ENCODE peak calls at places on chromosomes 6 and 20, in ten cellular contexts. I is mesendoderm, G is esophagus squamous epithelium, X is IMR-90, K is heart right ventricle, S is hepatocyte, W is lower lobe of right lung, V is cardiac muscle cell, M is H9, Z is spleen. R is an unnamed sample.

GRCh38 chr20:1876975-1877603 is 18.1 kb upstream of the SIRPA start:
- DNase-seq in I (no peak), G (no peak), X (peak; percentile 35), K (no peak), S (peak; percentile 73), W (no peak), V (no peak), M (no peak), Z (no peak), R (no peak)

GRCh38 chr6:135182120-135182992 is 1.2 kb downstream of the MYB start:
- DNase-seq in I (peak; percentile 24), G (no peak), X (no peak), K (no peak), S (peak; percentile 28), W (peak; percentile 64), V (peak; percentile 18), M (peak; percentile 42), Z (peak; percentile 88), R (no peak)

GRCh38 chr20:19812056-19812455 is 54.0 kb downstream of the RIN2 start:
- DNase-seq in I (no peak), G (no peak), X (peak; percentile 62), K (no peak), S (no peak), W (no peak), V (no peak), M (no peak), Z (no peak), R (no peak)

GRCh38 chr6:117919775-117920492 is 12.9 kb downstream of the SLC35F1 start:
- DNase-seq in I (peak; percentile 69), G (no peak), X (no peak), K (no peak), S (peak; percentile 42), W (peak; percentile 50), V (no peak), M (peak; percentile 76), Z (peak; percentile 75), R (peak; percentile 58)

GRCh38 chr6:25537349-25538018 is 114.5 kb upstream of the SCGN start:
- DNase-seq in I (no peak), G (no peak), X (no peak), K (no peak), S (no peak), W (no peak), V (peak; percentile 76), M (no peak), Z (no peak), R (no peak)

GRCh38 chr20:51900443-51900842 is 98.1 kb upstream of the SALL4 start:
- DNase-seq in I (no peak), G (no peak), X (no peak), K (no peak), S (no peak), W (no peak), V (no peak), M (no peak), Z (no peak), R (no peak)

GRCh38 chr6:136148523-136148922 is 101.6 kb downstream of the MTFR2 start:
- DNase-seq in I (no peak), G (no peak), X (no peak), K (no peak), S (no peak), W (no peak), V (no peak), M (no peak), Z (no peak), R (no peak)

GRCh38 chr20:63972312-63973159 is 2.8 kb upstream of the ZNF512B start:
- DNase-seq in I (no peak), G (no peak), X (no peak), K (peak; percentile 55), S (no peak), W (no peak), V (no peak), M (peak; percentile 27), Z (no peak), R (no peak)

GRCh38 chr6:36979343-36979742 is 6.7 kb downstream of the MTCH1 start:
- DNase-seq in I (no peak), G (no peak), X (peak; percentile 41), K (no peak), S (peak; percentile 68), W (no peak), V (peak; percentile 63), M (no peak), Z (no peak), R (no peak)

GRCh38 chr20:10910535-10911239 is 236.9 kb upstream of the JAG1 start:
- DNase-seq in I (no peak), G (no peak), X (no peak), K (peak; percentile 57), S (no peak), W (no peak), V (peak; percentile 64), M (no peak), Z (no peak), R (no peak)

GRCh38 chr6:111484655-111484974 is 1.6 kb upstream of the REV3L start:
- DNase-seq in I (no peak), G (no peak), X (peak; percentile 11), K (no peak), S (no peak), W (no peak), V (no peak), M (no peak), Z (no peak), R (no peak)

GRCh38 chr6:140434761-140435160 is 1060.3 kb upstream of the CITED2 start:
- DNase-seq in I (no peak), G (no peak), X (peak; percentile 20), K (no peak), S (no peak), W (no peak), V (no peak), M (no peak), Z (no peak), R (no peak)

GRCh38 chr6:135179920-135180457 is 1.1 kb upstream of the MYB start:
- DNase-seq in I (no peak), G (no peak), X (peak; percentile 46), K (no peak), S (no peak), W (no peak), V (no peak), M (no peak), Z (no peak), R (no peak)

GRCh38 chr6:99305021-99305554 is 44.4 kb downstream of the FAXC start:
- DNase-seq in I (no peak), G (no peak), X (no peak), K (no peak), S (no peak), W (no peak), V (no peak), M (no peak), Z (no peak), R (no peak)

GRCh38 chr6:152246554-152247337 is 390.4 kb downstream of the SYNE1 start:
- DNase-seq in I (no peak), G (no peak), X (peak; percentile 54), K (peak; percentile 42), S (no peak), W (no peak), V (peak; percentile 55), M (no peak), Z (no peak), R (no peak)

GRCh38 chr20:59441860-59442810 is 141.7 kb downstream of the EDN3 start:
- DNase-seq in I (no peak), G (no peak), X (no peak), K (no peak), S (no peak), W (no peak), V (no peak), M (no peak), Z (no peak), R (no peak)

GRCh38 chr6:70033781-70034180 is 167.4 kb downstream of the COL19A1 start:
- DNase-seq in I (no peak), G (no peak), X (no peak), K (no peak), S (no peak), W (no peak), V (no peak), M (no peak), Z (no peak), R (no peak)

GRCh38 chr6:133502451-133503259 is 261.5 kb downstream of the EYA4 start:
- DNase-seq in I (peak; percentile 49), G (no peak), X (peak; percentile 94), K (no peak), S (peak; percentile 15), W (no peak), V (peak; percentile 96), M (no peak), Z (no peak), R (no peak)

GRCh38 chr6:159985296-159985940 is 16.5 kb downstream of the IGF2R start:
- DNase-seq in I (no peak), G (no peak), X (peak; percentile 58), K (no peak), S (no peak), W (no peak), V (peak; percentile 60), M (no peak), Z (no peak), R (no peak)
- H3K4me1 ChIP-seq in I (peaks cover 3% of the 10 kb centered on the region), G (peaks cover 54% of the 10 kb centered on the region), X (peaks cover 29% of the 10 kb centered on the region), K (peaks cover 61% of the 10 kb centered on the region), S (peaks cover 46% of the 10 kb centered on the region), W (peaks cover 92% of the 10 kb centered on the region), V (peaks cover 6% of the 10 kb centered on the region), M (peaks cover 5% of the 10 kb centered on the region), Z (peaks cover 86% of the 10 kb centered on the region), R (peaks cover 92% of the 10 kb centered on the region)

DNA sequence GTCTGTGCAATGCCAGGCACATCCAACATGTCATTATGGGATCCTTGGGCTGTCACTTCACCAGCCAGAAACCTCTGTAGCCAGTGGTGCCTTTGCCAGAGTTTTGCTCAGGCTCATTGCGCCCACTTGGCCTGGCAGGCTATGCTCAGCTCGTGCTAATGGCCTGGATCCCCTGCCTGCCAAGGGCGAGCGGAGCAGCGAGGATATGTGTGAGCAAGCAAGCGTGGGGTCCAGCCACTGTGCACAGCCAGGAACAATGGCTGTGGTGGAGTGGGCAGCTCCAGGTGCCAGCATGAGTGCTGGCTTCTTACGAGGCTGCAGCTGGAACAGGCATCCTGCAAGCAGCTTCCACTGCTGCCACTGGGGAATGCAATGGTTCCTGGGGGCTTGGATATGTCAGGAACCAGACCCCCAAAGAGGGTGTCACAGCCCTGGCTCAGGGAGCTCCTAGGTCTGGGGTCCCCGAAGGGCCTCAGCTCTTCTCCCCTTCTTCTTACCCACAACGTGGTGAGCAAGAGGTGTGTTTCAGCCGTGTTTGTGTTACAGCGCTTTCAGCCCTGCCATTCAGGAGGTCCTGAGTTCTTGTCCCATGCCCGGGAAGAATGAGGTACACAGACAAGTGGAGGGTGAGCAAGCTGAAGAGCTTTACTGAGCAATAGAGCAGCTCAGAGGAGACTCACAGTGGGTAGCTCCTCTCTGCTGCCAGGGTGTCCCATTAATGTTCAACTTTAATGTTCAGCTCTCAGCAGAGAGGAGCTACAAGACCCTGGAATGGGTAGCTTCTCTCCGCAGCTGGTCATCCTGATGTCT is 22.3 kb upstream of the TOP1 start:
- DNase-seq in I (no peak), G (no peak), X (no peak), K (no peak), S (no peak), W (no peak), V (no peak), M (no peak), Z (no peak), R (no peak)
- H3K27ac ChIP-seq in I (no peak overlapping the region), G (peak overlapping the region; percentile 97), X (peak overlapping the region; percentile 88), K (peak overlapping the region; percentile 73), S (no peak overlapping the region), W (peak overlapping the region; percentile 94), V (no peak overlapping the region), M (no peak overlapping the region), Z (no peak overlapping the region), R (peak overlapping the region; percentile 82)

GRCh38 chr6:145621776-145622175 is 113.5 kb downstream of the EPM2A start:
- DNase-seq in I (no peak), G (no peak), X (no peak), K (no peak), S (no peak), W (no peak), V (no peak), M (no peak), Z (no peak), R (no peak)
- H3K4me1 ChIP-seq in I (no peaks in the 10 kb centered on the region), G (no peaks in the 10 kb centered on the region), X (no peaks in the 10 kb centered on the region), K (no peaks in the 10 kb centered on the region), S (no peaks in the 10 kb centered on the region), W (no peaks in the 10 kb centered on the region), V (peaks cover 13% of the 10 kb centered on the region), M (no peaks in the 10 kb centered on the region), Z (no peaks in the 10 kb centered on the region), R (no peaks in the 10 kb centered on the region)

GRCh38 chr6:20210158-20210557 is 2.1 kb downstream of the MBOAT1 start:
- DNase-seq in I (no peak), G (no peak), X (no peak), K (no peak), S (no peak), W (no peak), V (no peak), M (no peak), Z (no peak), R (no peak)
- H3K27ac ChIP-seq in I (no peak overlapping the region), G (peak overlapping the region; percentile 49), X (no peak overlapping the region), K (no peak overlapping the region), S (peak overlapping the region; percentile 96), W (no peak overlapping the region), V (no peak overlapping the region), M (no peak overlapping the region), Z (no peak overlapping the region), R (peak overlapping the region; percentile 94)

R was measured in vagina.